ENCODE peak calls at places on chromosomes 12 and 14, in six cellular contexts. D is testis, L is heart right ventricle, K is K562, P is left ventricle myocardium inferior, R is OCI-LY7. J is an unnamed sample. For H3K36me3, the result is how much of the 10 kb centered on the place peaks cover.

GRCh38 chr12:128982933-128983332 is 129.7 kb downstream of the GLT1D1 start:
- DNase-seq in D (no peak), L (no peak), K (no peak), P (no peak), R (no peak), J (no peak)

GRCh38 chr12:103503546-103504480 is 8.0 kb upstream of the C12orf42 start:
- DNase-seq in D (peak), L (no peak), K (peak), P (no peak), R (peak), J (no peak)

GRCh38 chr12:18595406-18595805 is 142.4 kb downstream of the PLCZ1 start:
- DNase-seq in D (no peak), L (no peak), K (no peak), P (no peak), R (no peak), J (no peak)

GRCh38 chr14:20998674-20999366 is at the start of gene SLC39A2:
- DNase-seq in D (no peak), L (peak), K (peak), P (peak), R (no peak), J (peak)

GRCh38 chr14:103492156-103492555 is 30.5 kb downstream of the CKB start:
- DNase-seq in D (no peak), L (no peak), K (no peak), P (no peak), R (no peak), J (no peak)

GRCh38 chr14:22829661-22830328 is at the start of gene MRPL52:
- DNase-seq in D (peak), L (peak), K (peak), P (peak), R (peak), J (peak)

GRCh38 chr14:96246535-96246839 is 9.5 kb upstream of the BDKRB1 start:
- DNase-seq in D (no peak), L (no peak), K (no peak), P (no peak), R (no peak), J (no peak)

GRCh38 chr12:43501705-43502104 is 50.3 kb downstream of the ADAMTS20 start:
- DNase-seq in D (no peak), L (no peak), K (peak), P (no peak), R (peak), J (no peak)

GRCh38 chr12:68883151-68883550 is 49.8 kb downstream of the CPM start:
- DNase-seq in D (no peak), L (no peak), K (no peak), P (no peak), R (no peak), J (no peak)

GRCh38 chr14:56338674-56339073 is 220.5 kb downstream of the PELI2 start:
- DNase-seq in D (no peak), L (no peak), K (no peak), P (no peak), R (no peak), J (no peak)

GRCh38 chr12:11944321-11944720 is 126.4 kb upstream of the BCL2L14 start:
- DNase-seq in D (no peak), L (no peak), K (no peak), P (no peak), R (no peak), J (no peak)

GRCh38 chr12:13195244-13195643 is 1.3 kb upstream of the EMP1 start:
- DNase-seq in D (no peak), L (no peak), K (no peak), P (no peak), R (no peak), J (no peak)

GRCh38 chr12:1812650-1813302 is 7.6 kb upstream of the LRTM2 start:
- DNase-seq in D (no peak), L (peak), K (peak), P (no peak), R (no peak), J (no peak)

GRCh38 chr14:91755560-91755959 is 23.7 kb upstream of the CATSPERB start:
- DNase-seq in D (no peak), L (no peak), K (no peak), P (no peak), R (no peak), J (no peak)

GRCh38 chr12:102010265-102010994 is 51.4 kb downstream of the WASHC3 start:
- DNase-seq in D (no peak), L (no peak), K (no peak), P (no peak), R (peak), J (no peak)

GRCh38 chr12:94111290-94111689 is 37.1 kb upstream of the PLXNC1 start:
- DNase-seq in D (no peak), L (no peak), K (no peak), P (no peak), R (no peak), J (no peak)

GRCh38 chr12:19220861-19221466 is 91.4 kb downstream of the PLEKHA5 start:
- DNase-seq in D (no peak), L (no peak), K (no peak), P (no peak), R (no peak), J (no peak)

GRCh38 chr14:55427439-55427838 is 13.0 kb downstream of the TBPL2 start:
- DNase-seq in D (no peak), L (no peak), K (peak), P (no peak), R (no peak), J (no peak)

GRCh38 chr14:24818054-24818822 is 184.2 kb upstream of the GZMB start:
- DNase-seq in D (no peak), L (no peak), K (peak), P (no peak), R (no peak), J (no peak)

GRCh38 chr12:4269279-4269991 is 4.1 kb upstream of the CCND2 start:
- DNase-seq in D (peak), L (peak), K (peak), P (peak), R (peak), J (peak)

GRCh38 chr12:130526813-130527212 is 189.1 kb downstream of the PIWIL1 start:
- DNase-seq in D (peak), L (peak), K (peak), P (no peak), R (no peak), J (no peak)

GRCh38 chr12:6788972-6789905 is at the start of gene CD4:
- DNase-seq in D (peak), L (peak), K (no peak), P (peak), R (no peak), J (peak)

GRCh38 chr12:120352117-120352516 is 16.8 kb downstream of the MSI1 start:
- DNase-seq in D (no peak), L (no peak), K (peak), P (no peak), R (no peak), J (no peak)

GRCh38 chr12:108907861-108908302 is 28.0 kb downstream of the DAO start:
- DNase-seq in D (no peak), L (no peak), K (no peak), P (no peak), R (no peak), J (no peak)

GRCh38 chr14:94008234-94008633 is 11.1 kb downstream of the CCDC197 start:
- DNase-seq in D (no peak), L (no peak), K (no peak), P (no peak), R (no peak), J (no peak)

GRCh38 chr14:94004015-94004414 is 6.9 kb downstream of the CCDC197 start:
- DNase-seq in D (no peak), L (no peak), K (no peak), P (no peak), R (no peak), J (no peak)

GRCh38 chr14:94001501-94002396 is 4.6 kb downstream of the CCDC197 start:
- DNase-seq in D (peak), L (peak), K (peak), P (peak), R (peak), J (no peak)

GRCh38 chr14:94003397-94003796 is 6.3 kb downstream of the CCDC197 start:
- DNase-seq in D (no peak), L (no peak), K (no peak), P (no peak), R (no peak), J (no peak)

DNA sequence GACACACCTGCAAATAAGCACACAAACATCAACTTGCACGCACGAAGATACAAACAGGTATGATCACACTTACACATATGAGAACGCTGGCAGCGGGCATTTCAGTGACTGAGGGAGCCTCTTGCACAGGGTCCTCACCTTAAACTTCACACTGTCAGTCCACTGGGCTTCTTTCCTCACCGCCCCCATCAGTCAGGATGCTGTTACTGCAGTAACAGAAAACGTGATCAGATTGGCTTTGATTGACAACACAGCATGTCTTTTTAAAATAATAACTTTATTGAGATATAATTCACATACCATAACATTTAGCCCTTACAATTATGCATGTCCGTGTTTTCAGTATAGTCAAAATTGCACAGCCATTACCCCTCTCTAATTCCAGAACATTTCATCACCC is 8.2 kb downstream of the CCDC197 start:
- DNase-seq in D (no peak), L (no peak), K (peak), P (no peak), R (peak), J (no peak)
- TF ChIP-seq CTCF in D (no peak), L (peak), K (peak), P (peak), R (peak), J (no peak)

DNA sequence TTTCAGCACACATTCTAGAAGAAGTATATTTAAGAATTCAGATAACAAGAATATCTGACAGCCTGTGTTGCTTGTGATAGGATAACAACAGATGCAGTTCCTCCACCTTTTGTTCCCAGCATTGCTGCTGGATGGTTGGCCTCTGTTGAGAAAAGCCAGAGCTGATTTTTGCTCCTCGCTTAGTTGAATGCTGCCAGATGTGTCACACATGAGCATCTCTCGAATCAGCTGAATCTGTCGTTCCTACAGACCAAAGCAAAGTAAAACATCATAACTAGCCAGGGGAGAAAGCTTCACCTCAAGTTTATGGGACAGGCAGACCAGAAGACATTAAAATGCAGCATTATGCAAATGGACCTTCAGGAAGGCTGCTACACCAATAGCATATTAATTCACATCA is 20.1 kb downstream of the RACGAP1 start:
- DNase-seq in D (no peak), L (no peak), K (no peak), P (no peak), R (no peak), J (no peak)
- H3K36me3 ChIP-seq in D (under half), L (under half), K (half or more), P (under half), R (half or more), J (under half)

GRCh38 chr12:62983594-62983993 is 48.6 kb upstream of the PPM1H start:
- DNase-seq in D (no peak), L (no peak), K (peak), P (peak), R (peak), J (no peak)
- TF ChIP-seq CTCF in D (no peak), L (peak), K (peak), P (peak), R (peak), J (peak)

DNA sequence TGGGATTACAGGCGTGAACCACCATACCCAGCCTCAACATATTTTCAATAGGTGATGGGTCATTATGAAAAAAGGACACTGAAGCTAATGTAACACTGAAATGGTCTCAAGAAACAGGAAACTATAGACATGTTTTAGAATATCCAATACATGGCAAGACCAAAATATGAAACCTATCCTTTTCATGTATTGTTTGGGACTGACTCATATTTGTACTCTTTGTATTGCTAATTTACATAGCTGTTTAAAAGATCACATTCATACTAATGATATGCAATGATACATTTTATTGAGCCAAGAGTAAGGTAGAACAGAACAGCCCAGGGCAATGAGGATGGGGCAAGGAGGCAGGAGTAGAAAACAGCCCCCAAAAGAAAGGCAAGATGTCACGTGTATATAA is 32.6 kb downstream of the RESF1 start:
- DNase-seq in D (no peak), L (no peak), K (no peak), P (no peak), R (no peak), J (no peak)
- H3K36me3 ChIP-seq in D (under half), L (half or more), K (half or more), P (half or more), R (half or more), J (half or more)

GRCh38 chr12:80413462-80413861 is 30.6 kb upstream of the PTPRQ start:
- DNase-seq in D (no peak), L (no peak), K (no peak), P (no peak), R (peak), J (no peak)
- TF ChIP-seq CTCF in D (no peak), L (no peak), K (no peak), P (no peak), R (peak), J (no peak)

DNA sequence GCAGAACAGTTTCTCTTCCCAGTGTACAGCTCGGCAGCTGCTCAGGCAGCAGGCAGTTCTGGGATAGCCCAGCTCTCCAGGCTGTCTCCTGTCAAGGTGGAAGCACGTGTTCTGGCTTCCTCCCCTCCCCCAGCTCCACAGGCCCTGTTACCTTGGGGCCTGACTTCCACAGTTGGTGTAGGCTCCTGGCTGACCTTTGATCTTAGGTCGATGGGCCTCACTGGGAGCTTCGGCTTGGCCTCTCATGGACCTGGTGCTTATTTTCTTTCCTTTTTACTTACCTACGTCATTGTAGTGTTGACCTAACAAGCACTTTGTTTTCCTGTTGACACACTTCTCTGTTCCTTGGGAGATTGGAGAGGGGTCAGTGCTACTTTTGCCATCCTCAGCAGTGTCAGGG is 17.0 kb downstream of the DLST start:
- DNase-seq in D (no peak), L (no peak), K (no peak), P (no peak), R (no peak), J (no peak)
- H3K36me3 ChIP-seq in D (under half), L (half or more), K (half or more), P (half or more), R (half or more), J (half or more)

GRCh38 chr12:132513070-132513398 is 23.1 kb downstream of the FBRSL1 start:
- DNase-seq in D (no peak), L (no peak), K (no peak), P (no peak), R (no peak), J (no peak)
- TF ChIP-seq CTCF in D (no peak), L (no peak), K (no peak), P (no peak), R (no peak), J (no peak)

DNA sequence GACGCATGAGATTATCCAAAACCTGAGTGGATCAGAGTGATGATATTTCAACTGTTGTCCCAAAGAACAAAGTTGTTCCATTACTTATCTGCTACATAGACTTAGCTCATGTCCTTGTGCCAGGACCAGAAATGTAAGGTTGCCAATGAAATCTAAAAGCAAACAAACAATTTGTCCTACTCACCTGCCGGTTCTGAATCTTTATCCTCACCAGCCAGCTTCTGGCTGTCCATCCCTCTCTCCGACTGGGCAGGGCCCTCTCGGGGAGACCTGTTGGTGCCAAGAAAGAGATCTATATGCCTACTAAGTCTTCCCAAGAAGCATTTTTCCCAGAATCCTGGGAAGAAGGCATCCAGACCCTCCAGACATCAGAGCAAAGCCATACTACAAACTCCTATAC is 5.5 kb downstream of the KMT2D start:
- DNase-seq in D (no peak), L (no peak), K (no peak), P (no peak), R (no peak), J (peak)
- H3K36me3 ChIP-seq in D (under half), L (half or more), K (half or more), P (under half), R (half or more), J (under half)

GRCh38 chr12:90253674-90254181 is 545.1 kb upstream of the ATP2B1 start:
- DNase-seq in D (no peak), L (peak), K (no peak), P (peak), R (peak), J (peak)
- TF ChIP-seq CTCF in D (no peak), L (no peak), K (no peak), P (no peak), R (peak), J (no peak)

DNA sequence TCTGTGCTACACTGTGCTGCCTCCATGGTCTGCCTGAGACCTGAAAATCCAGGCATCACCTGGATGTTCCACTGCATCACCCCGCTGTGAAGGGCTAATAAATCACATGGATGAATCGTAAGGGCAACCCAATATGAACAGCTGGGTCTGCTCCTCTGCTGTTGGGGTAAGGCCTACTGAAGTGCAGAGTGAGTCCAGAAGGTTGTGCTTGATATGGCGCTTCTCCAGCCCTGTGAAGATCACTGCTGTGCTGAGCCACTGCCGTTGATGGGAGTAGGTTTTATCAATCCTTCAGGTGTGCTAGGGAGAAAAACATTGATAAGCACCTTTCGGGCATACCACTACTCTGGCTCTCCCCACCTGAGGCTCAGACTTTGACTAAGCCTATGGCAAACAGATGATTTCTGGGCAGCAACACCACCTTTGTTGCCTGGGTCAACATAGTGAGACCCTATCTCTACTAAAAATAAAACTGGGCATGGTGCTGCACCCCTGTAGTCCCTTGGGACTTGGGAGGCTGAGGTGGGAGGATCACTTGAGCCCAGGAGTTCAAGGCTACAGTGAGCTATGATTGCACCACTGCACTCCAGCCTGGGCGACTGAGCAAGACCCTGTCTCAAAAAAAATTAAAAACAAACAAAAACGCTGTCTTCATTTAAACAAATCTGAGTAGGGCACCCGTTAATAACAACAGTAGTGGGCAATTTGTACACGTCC is 1.7 kb downstream of the ACVRL1 start:
- DNase-seq in D (no peak), L (no peak), K (peak), P (no peak), R (no peak), J (no peak)
- H3K36me3 ChIP-seq in D (under half), L (under half), K (under half), P (under half), R (under half), J (under half)